ENCODE peak calls at places on chromosome 12, in ten cellular contexts. L, X, Q, N, W, J, S, C, A and T are unnamed samples.

GRCh38 chr12:76674669-76675315 is 89.1 kb upstream of the ZDHHC17 start:
- DNase-seq in S (no peak), J (no peak), C (no peak), W (no peak), L (no peak), N (no peak), X (no peak), A (no peak), Q (no peak), T (no peak)

GRCh38 chr12:58575281-58575680 is 345.0 kb downstream of the LRIG3 start:
- DNase-seq in J (no peak), L (no peak), S (peak; percentile 77), A (no peak), X (no peak), C (no peak), W (peak; percentile 36), Q (no peak), N (no peak), T (peak; percentile 52)

GRCh38 chr12:59040651-59041050 is 120.3 kb upstream of the LRIG3 start:
- DNase-seq in A (peak; percentile 24), J (no peak), L (no peak), N (no peak), C (no peak), X (no peak), S (peak; percentile 84), Q (no peak), W (peak; percentile 76), T (peak; percentile 87)

GRCh38 chr12:81949721-81950120 is 190.6 kb upstream of the PPFIA2 start:
- DNase-seq in Q (no peak), W (no peak), S (no peak), L (no peak), X (no peak), A (no peak), C (no peak), N (no peak), J (no peak), T (no peak)

GRCh38 chr12:94650143-94651056 is at the start of gene TMCC3:
- DNase-seq in L (peak; percentile 79), C (no peak), Q (no peak), J (no peak), X (no peak), S (no peak), N (peak; percentile 68), W (peak; percentile 30), A (peak; percentile 81), T (no peak)

GRCh38 chr12:120800665-120801064 is 75.0 kb downstream of the ACADS start:
- DNase-seq in W (peak; percentile 12), C (no peak), J (no peak), S (no peak), L (no peak), X (no peak), A (no peak), Q (no peak), N (no peak), T (no peak)

GRCh38 chr12:38776657-38777056 is 128.7 kb downstream of the CPNE8 start:
- DNase-seq in J (no peak), L (no peak), A (no peak), W (no peak), C (no peak), X (no peak), N (no peak), Q (no peak), S (no peak), T (no peak)

GRCh38 chr12:128807161-128807724 is 16.5 kb downstream of the SLC15A4 start:
- DNase-seq in J (no peak), X (no peak), Q (no peak), N (no peak), W (peak; percentile 65), S (no peak), A (no peak), L (no peak), C (no peak), T (no peak)

GRCh38 chr12:54409267-54409666 is 9.8 kb downstream of the ITGA5 start:
- DNase-seq in N (no peak), L (no peak), Q (no peak), A (no peak), C (no peak), X (no peak), S (no peak), J (no peak), W (no peak), T (no peak)